ENCODE peak calls at places on chromosomes 4 and X, in four cellular contexts. One of them, this sample, is unnamed.
A peak's percentile ranks its signal among the peaks of the same experiment; 100 is the strongest.

GRCh38 chrX:5857232-5857631 is 371.4 kb downstream of the NLGN4X start:
- DNase-seq in HepG2: no peak
- DNase-seq in H1: no peak
- DNase-seq in GM12878: no peak
- DNase-seq in this sample: no peak

GRCh38 chrX:17374619-17375360 is at the start of gene NHS:
- DNase-seq in HepG2: no peak
- DNase-seq in H1: peak; percentile 43
- DNase-seq in GM12878: no peak
- DNase-seq in this sample: peak; percentile 31

GRCh38 chrX:1190596-1191145 is 21.8 kb downstream of the CRLF2 start:
- DNase-seq in HepG2: no peak
- DNase-seq in H1: no peak
- DNase-seq in GM12878: no peak
- DNase-seq in this sample: no peak

GRCh38 chrX:149898554-149898953 is 17.6 kb downstream of the MAGEA8 start:
- DNase-seq in HepG2: no peak
- DNase-seq in H1: no peak
- DNase-seq in GM12878: no peak
- DNase-seq in this sample: no peak

GRCh38 chr4:125187221-125187620 is 127.5 kb upstream of the FAT4 start:
- DNase-seq in HepG2: no peak
- DNase-seq in H1: no peak
- DNase-seq in GM12878: no peak
- DNase-seq in this sample: no peak

GRCh38 chr4:48944659-48945290 is 38.2 kb upstream of the OCIAD2 start:
- DNase-seq in HepG2: peak; percentile 3
- DNase-seq in H1: no peak
- DNase-seq in GM12878: no peak
- DNase-seq in this sample: peak; percentile 60

GRCh38 chr4:7154351-7154981 is 37.9 kb upstream of the SORCS2 start:
- DNase-seq in HepG2: no peak
- DNase-seq in H1: no peak
- DNase-seq in GM12878: no peak
- DNase-seq in this sample: no peak

GRCh38 chr4:128286474-128287158 is 997 bp downstream of the PGRMC2 start:
- DNase-seq in HepG2: peak; percentile 44
- DNase-seq in H1: no peak
- DNase-seq in GM12878: no peak
- DNase-seq in this sample: peak; percentile 56

GRCh38 chr4:97531351-97531750 is 611.9 kb downstream of the STPG2 start:
- DNase-seq in HepG2: no peak
- DNase-seq in H1: no peak
- DNase-seq in GM12878: no peak
- DNase-seq in this sample: no peak

GRCh38 chr4:121370729-121371325 is 10.0 kb downstream of the QRFPR start:
- DNase-seq in HepG2: peak; percentile 17
- DNase-seq in H1: no peak
- DNase-seq in GM12878: no peak
- DNase-seq in this sample: peak; percentile 43

GRCh38 chrX:18424482-18425198 is 768 bp upstream of the CDKL5 start:
- DNase-seq in HepG2: no peak
- DNase-seq in H1: no peak
- DNase-seq in GM12878: no peak
- DNase-seq in this sample: no peak

GRCh38 chr4:172147702-172148101 is 334.5 kb downstream of the GALNTL6 start:
- DNase-seq in HepG2: no peak
- DNase-seq in H1: no peak
- DNase-seq in GM12878: no peak
- DNase-seq in this sample: no peak

GRCh38 chr4:144732584-144733130 is 86.7 kb downstream of the HHIP start:
- DNase-seq in HepG2: no peak
- DNase-seq in H1: no peak
- DNase-seq in GM12878: no peak
- DNase-seq in this sample: no peak

GRCh38 chr4:23113104-23113503 is 420.4 kb downstream of the GBA3 start:
- DNase-seq in HepG2: no peak
- DNase-seq in H1: no peak
- DNase-seq in GM12878: no peak
- DNase-seq in this sample: no peak

GRCh38 chr4:31034550-31034949 is 314.4 kb downstream of the PCDH7 start:
- DNase-seq in HepG2: no peak
- DNase-seq in H1: no peak
- DNase-seq in GM12878: no peak
- DNase-seq in this sample: no peak

GRCh38 chr4:37717575-37717974 is 31.4 kb upstream of the RELL1 start:
- DNase-seq in HepG2: no peak
- DNase-seq in H1: no peak
- DNase-seq in GM12878: no peak
- DNase-seq in this sample: no peak

GRCh38 chr4:73458184-73459047 is 22.4 kb downstream of the AFP start:
- DNase-seq in HepG2: no peak
- DNase-seq in H1: no peak
- DNase-seq in GM12878: no peak
- DNase-seq in this sample: no peak

GRCh38 chr4:142817442-142817841 is 28.7 kb downstream of the INPP4B start:
- DNase-seq in HepG2: no peak
- DNase-seq in H1: no peak
- DNase-seq in GM12878: no peak
- DNase-seq in this sample: no peak

GRCh38 chrX:107730298-107730655 is 45.3 kb downstream of the TSC22D3 start:
- DNase-seq in HepG2: no peak
- DNase-seq in H1: no peak
- DNase-seq in GM12878: no peak
- DNase-seq in this sample: no peak

GRCh38 chr4:7217453-7218310 is 25.3 kb downstream of the SORCS2 start:
- DNase-seq in HepG2: no peak
- DNase-seq in H1: no peak
- DNase-seq in GM12878: no peak
- DNase-seq in this sample: no peak

GRCh38 chr4:69888336-69888735 is 28.4 kb upstream of the SULT1E1 start:
- DNase-seq in HepG2: no peak
- DNase-seq in H1: no peak
- DNase-seq in GM12878: no peak
- DNase-seq in this sample: no peak

GRCh38 chr4:118396881-118397666 is 44.3 kb upstream of the PRSS12 start:
- DNase-seq in HepG2: no peak
- DNase-seq in H1: no peak
- DNase-seq in GM12878: no peak
- DNase-seq in this sample: no peak

GRCh38 chr4:74481891-74482609 is 37.1 kb downstream of the AREG start:
- DNase-seq in HepG2: no peak
- DNase-seq in H1: no peak
- DNase-seq in GM12878: no peak
- DNase-seq in this sample: no peak

GRCh38 chr4:53885668-53886067 is 178.7 kb downstream of the CHIC2 start:
- DNase-seq in HepG2: no peak
- DNase-seq in H1: no peak
- DNase-seq in GM12878: no peak
- DNase-seq in this sample: no peak

GRCh38 chrX:120468479-120468824 is 644 bp downstream of the LAMP2 start:
- DNase-seq in HepG2: no peak
- DNase-seq in H1: no peak
- DNase-seq in GM12878: no peak
- DNase-seq in this sample: no peak

GRCh38 chr4:94459462-94460161 is 7.9 kb downstream of the PDLIM5 start:
- DNase-seq in HepG2: peak; percentile 55
- DNase-seq in H1: no peak
- DNase-seq in GM12878: no peak
- DNase-seq in this sample: no peak

GRCh38 chr4:17230727-17231126 is 281.2 kb downstream of the QDPR start:
- DNase-seq in HepG2: no peak
- DNase-seq in H1: no peak
- DNase-seq in GM12878: no peak
- DNase-seq in this sample: no peak

GRCh38 chr4:60812811-60813210 is 387.3 kb upstream of the ADGRL3 start:
- DNase-seq in HepG2: no peak
- DNase-seq in H1: no peak
- DNase-seq in GM12878: no peak
- DNase-seq in this sample: no peak

GRCh38 chr4:133385161-133385954 is 236.3 kb downstream of the PCDH10 start:
- DNase-seq in HepG2: no peak
- DNase-seq in H1: no peak
- DNase-seq in GM12878: no peak
- DNase-seq in this sample: no peak

GRCh38 chrX:10486373-10486772 is 134.0 kb downstream of the MID1 start:
- DNase-seq in HepG2: no peak
- DNase-seq in H1: no peak
- DNase-seq in GM12878: no peak
- DNase-seq in this sample: no peak

GRCh38 chr4:77578145-77578544 is 27.5 kb upstream of the CXCL13 start:
- DNase-seq in HepG2: no peak
- DNase-seq in H1: no peak
- DNase-seq in GM12878: no peak
- DNase-seq in this sample: no peak

GRCh38 chrX:15816886-15817285 is 26.6 kb downstream of the ZRSR2 start:
- DNase-seq in HepG2: no peak
- DNase-seq in H1: no peak
- DNase-seq in GM12878: peak; percentile 9
- DNase-seq in this sample: no peak

GRCh38 chr4:76809594-76810305 is 88.2 kb downstream of the SOWAHB start:
- DNase-seq in HepG2: peak; percentile 70
- DNase-seq in H1: no peak
- DNase-seq in GM12878: no peak
- DNase-seq in this sample: no peak

GRCh38 chr4:90950385-90950841 is 823.2 kb downstream of the CCSER1 start:
- DNase-seq in HepG2: no peak
- DNase-seq in H1: no peak
- DNase-seq in GM12878: no peak
- DNase-seq in this sample: no peak

GRCh38 chrX:48831909-48832291 is 3.5 kb downstream of the PCSK1N start:
- DNase-seq in HepG2: no peak
- DNase-seq in H1: no peak
- DNase-seq in GM12878: no peak
- DNase-seq in this sample: no peak

GRCh38 chrX:9231491-9231890 is 197.6 kb upstream of the FAM9B start:
- DNase-seq in HepG2: no peak
- DNase-seq in H1: no peak
- DNase-seq in GM12878: no peak
- DNase-seq in this sample: no peak

GRCh38 chr4:172654482-172654881 is 514.1 kb upstream of the GALNT7 start:
- DNase-seq in HepG2: no peak
- DNase-seq in H1: no peak
- DNase-seq in GM12878: no peak
- DNase-seq in this sample: no peak

GRCh38 chr4:34619531-34620109 is 1624.7 kb downstream of the ARAP2 start:
- DNase-seq in HepG2: no peak
- DNase-seq in H1: no peak
- DNase-seq in GM12878: no peak
- DNase-seq in this sample: no peak

GRCh38 chr4:94803181-94803580 is 45.4 kb downstream of the BMPR1B start:
- DNase-seq in HepG2: no peak
- DNase-seq in H1: no peak
- DNase-seq in GM12878: no peak
- DNase-seq in this sample: no peak

GRCh38 chr4:87363552-87363951 is 27.4 kb downstream of the HSD17B11 start:
- DNase-seq in HepG2: no peak
- DNase-seq in H1: no peak
- DNase-seq in GM12878: no peak
- DNase-seq in this sample: no peak

GRCh38 chr4:154911608-154912098 is 130.6 kb downstream of the RBM46 start:
- DNase-seq in HepG2: no peak
- DNase-seq in H1: no peak
- DNase-seq in GM12878: no peak
- DNase-seq in this sample: no peak
- TF ChIP-seq HDAC6 in HepG2: no peak
- TF ChIP-seq HDAC6 in H1: no peak
- TF ChIP-seq HDAC6 in GM12878: no peak
- TF ChIP-seq HDAC6 in this sample: no peak

DNA sequence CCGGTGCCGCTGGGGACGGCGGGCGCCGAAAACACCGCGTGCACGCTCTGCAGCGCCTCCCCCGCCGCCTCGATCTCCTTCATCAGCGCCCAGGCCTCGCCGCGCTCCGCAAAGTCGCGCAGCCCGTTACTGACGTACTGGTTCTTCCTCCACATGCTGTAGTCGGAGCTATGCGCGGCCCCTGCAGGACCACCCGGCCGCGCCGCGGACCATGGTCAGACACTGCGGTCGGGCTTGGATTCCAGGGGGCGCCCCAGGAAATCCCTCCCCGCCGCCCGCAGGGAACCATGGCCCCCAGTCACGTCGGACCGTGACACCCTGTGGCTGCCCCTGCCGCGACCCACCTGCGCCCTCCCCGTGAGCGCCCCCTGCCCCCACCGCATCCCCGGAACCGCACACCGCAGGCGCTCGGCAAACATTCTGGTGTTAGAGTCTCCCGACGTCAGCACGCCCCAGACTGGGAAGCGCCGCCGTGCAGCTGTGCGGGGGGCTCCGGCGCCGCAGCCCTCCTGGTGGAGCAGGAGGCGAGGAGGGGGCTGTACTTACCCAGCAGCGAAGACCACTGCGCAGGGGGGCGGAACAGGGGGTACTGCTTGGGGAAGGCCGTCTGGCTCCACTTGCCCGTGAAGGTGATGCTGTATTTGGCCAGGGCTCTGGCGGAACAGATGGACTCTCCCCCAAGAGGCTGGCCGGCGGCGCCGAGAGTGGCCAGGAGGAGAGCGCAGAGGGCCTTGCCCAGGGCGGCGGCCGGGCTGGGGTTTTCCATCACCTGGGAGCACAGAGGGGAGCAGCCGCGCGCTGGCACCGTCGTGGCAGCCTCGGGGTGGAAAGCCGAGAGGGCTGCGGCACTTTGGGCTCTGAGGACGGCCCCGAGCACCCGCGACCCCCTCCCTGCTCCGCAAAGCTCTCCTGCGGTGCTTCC is 816 bp downstream of the SPON2 start:
- DNase-seq in HepG2: no peak
- DNase-seq in H1: no peak
- DNase-seq in GM12878: no peak
- DNase-seq in this sample: no peak
- TF ChIP-seq SP1 in HepG2: no peak
- TF ChIP-seq SP1 in H1: no peak
- TF ChIP-seq SP1 in GM12878: no peak
- TF ChIP-seq SP1 in this sample: no peak

DNA sequence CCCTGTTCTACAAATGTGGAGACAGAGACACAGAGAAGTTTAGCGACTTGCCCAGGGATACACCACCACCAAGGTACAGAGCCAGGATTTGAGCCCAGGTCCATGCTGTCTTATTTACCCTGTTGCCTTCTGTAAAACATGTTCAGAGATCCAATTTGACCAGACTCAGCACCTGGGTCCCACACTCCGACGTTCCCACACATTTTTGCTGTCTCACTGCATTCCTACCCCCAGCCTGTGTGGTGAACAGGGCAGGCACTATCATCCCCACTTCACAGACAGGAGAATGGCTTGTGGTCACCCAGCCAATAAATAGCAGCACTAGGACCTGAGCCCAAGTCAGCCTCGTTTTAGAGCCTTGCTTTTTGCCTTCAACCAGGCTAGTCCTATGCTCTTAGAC is 102.8 kb downstream of the PJA1 start:
- DNase-seq in HepG2: no peak
- DNase-seq in H1: no peak
- DNase-seq in GM12878: no peak
- DNase-seq in this sample: no peak
- TF ChIP-seq HDAC6 in HepG2: no peak
- TF ChIP-seq HDAC6 in H1: no peak
- TF ChIP-seq HDAC6 in GM12878: no peak
- TF ChIP-seq HDAC6 in this sample: no peak

GRCh38 chr4:15427126-15427525 is 707 bp upstream of the C1QTNF7 start:
- DNase-seq in HepG2: no peak
- DNase-seq in H1: no peak
- DNase-seq in GM12878: no peak
- DNase-seq in this sample: no peak
- TF ChIP-seq SP1 in HepG2: no peak
- TF ChIP-seq SP1 in H1: no peak
- TF ChIP-seq SP1 in GM12878: no peak
- TF ChIP-seq SP1 in this sample: no peak